ENCODE peak calls at places on chromosomes 16 and 17, in nine cellular contexts. B is Peyer's patch, V is heart left ventricle, K is psoas muscle, A is ascending aorta, P is OCI-LY7, S is heart right ventricle, R is AG04450, H is small intestine. X is an unnamed sample.

GRCh38 chr16:87333101-87333500 is 15.9 kb upstream of the C16orf95 start:
- DNase-seq in V (no peak), S (no peak), P (no peak), K (no peak), R (no peak), H (no peak), A (no peak), B (no peak), X (no peak)

GRCh38 chr16:52252680-52253079 is 294.3 kb downstream of the TOX3 start:
- DNase-seq in S (no peak), R (no peak), P (no peak), B (no peak), K (no peak), A (no peak), V (no peak), H (no peak), X (no peak)

GRCh38 chr16:27498916-27499658 is 50.6 kb downstream of the GTF3C1 start:
- DNase-seq in A (no peak), H (no peak), R (no peak), K (no peak), V (no peak), S (no peak), B (no peak), P (no peak), X (no peak)

GRCh38 chr16:52191533-52192134 is 355.3 kb downstream of the TOX3 start:
- DNase-seq in R (peak), A (no peak), P (peak), V (peak), S (peak), H (peak), B (peak), K (peak), X (peak)

GRCh38 chr17:64160378-64160777 is 30.4 kb upstream of the ERN1 start:
- DNase-seq in S (no peak), K (no peak), V (no peak), P (no peak), R (no peak), B (no peak), H (no peak), A (no peak), X (no peak)

GRCh38 chr17:16325964-16326363 is 27.3 kb downstream of the CENPV start:
- DNase-seq in V (no peak), H (no peak), S (no peak), R (no peak), P (no peak), A (no peak), K (no peak), B (no peak), X (no peak)

GRCh38 chr16:68319185-68319908 is 8.5 kb downstream of the PRMT7 start:
- DNase-seq in H (no peak), B (no peak), S (no peak), R (no peak), K (no peak), V (no peak), A (no peak), P (no peak), X (no peak)

GRCh38 chr17:27207073-27207511 is 86.8 kb upstream of the WSB1 start:
- DNase-seq in V (no peak), A (no peak), P (no peak), B (no peak), K (no peak), H (peak), R (peak), S (no peak), X (no peak)

GRCh38 chr17:51189628-51190027 is 23.4 kb downstream of the NME2 start:
- DNase-seq in R (no peak), A (no peak), V (no peak), K (no peak), S (no peak), P (no peak), B (no peak), H (peak), X (no peak)

GRCh38 chr16:46629331-46629843 is 8.2 kb upstream of the SHCBP1 start:
- DNase-seq in H (peak), S (no peak), P (no peak), V (no peak), K (peak), B (no peak), R (no peak), A (no peak), X (peak)

GRCh38 chr17:76137026-76137350 is 4.1 kb downstream of the FOXJ1 start:
- DNase-seq in K (no peak), R (no peak), B (no peak), H (no peak), P (no peak), A (peak), V (no peak), S (no peak), X (no peak)

GRCh38 chr17:78132086-78132676 is 1.6 kb downstream of the TMC8 start:
- DNase-seq in R (no peak), H (peak), A (no peak), K (no peak), S (no peak), P (peak), B (peak), V (no peak), X (no peak)

GRCh38 chr17:40516581-40517285 is 15.3 kb upstream of the TNS4 start:
- DNase-seq in V (no peak), A (peak), K (no peak), R (no peak), H (peak), P (peak), B (peak), S (no peak), X (peak)

GRCh38 chr16:4700380-4700996 is 7.1 kb downstream of the NUDT16L1 start:
- DNase-seq in B (peak), S (no peak), H (peak), V (no peak), P (no peak), K (no peak), R (no peak), A (no peak), X (no peak)

GRCh38 chr16:57416084-57416483 is 11.5 kb downstream of the CCL17 start:
- DNase-seq in R (no peak), H (no peak), A (no peak), K (no peak), V (no peak), S (no peak), B (peak), P (no peak), X (no peak)

GRCh38 chr16:57413301-57413730 is 8.7 kb downstream of the CCL17 start:
- DNase-seq in P (peak), K (no peak), H (no peak), R (no peak), A (no peak), V (no peak), B (peak), S (no peak), X (no peak)

GRCh38 chr16:57411362-57411976 is 6.9 kb downstream of the CCL17 start:
- DNase-seq in A (no peak), B (peak), V (no peak), R (no peak), K (no peak), H (no peak), P (no peak), S (no peak), X (no peak)

GRCh38 chr16:57412584-57412983 is 8.0 kb downstream of the CCL17 start:
- DNase-seq in P (no peak), B (no peak), R (no peak), K (no peak), V (no peak), H (no peak), S (no peak), A (no peak), X (no peak)

GRCh38 chr16:57413733-57414132 is 9.2 kb downstream of the CCL17 start:
- DNase-seq in P (no peak), V (no peak), K (no peak), A (no peak), B (no peak), S (no peak), H (no peak), R (no peak), X (no peak)
- H3K27ac ChIP-seq in P (peak), V (no peak), K (no peak), A (no peak), B (no peak), S (no peak), H (no peak), R (no peak), X (no peak)

DNA sequence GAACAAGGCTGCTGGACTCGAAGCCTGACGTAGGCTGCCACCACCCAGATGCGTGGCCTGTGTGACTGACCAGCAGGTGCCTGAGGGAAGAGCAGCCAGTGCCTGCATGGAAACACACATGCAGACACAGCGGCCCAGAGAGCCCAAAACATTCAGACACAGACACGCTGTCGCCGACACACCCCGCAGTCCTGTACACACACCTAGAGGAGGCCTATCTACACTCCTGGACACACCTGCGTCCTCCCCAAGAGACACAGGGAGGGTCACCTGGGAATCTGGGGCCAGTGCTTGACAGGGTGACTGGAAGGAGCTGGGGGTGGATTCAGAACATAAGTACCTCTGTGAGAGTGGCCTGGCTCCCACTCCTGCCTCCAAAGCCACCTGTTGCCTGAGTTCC is 6.1 kb upstream of the TSPOAP1 start:
- DNase-seq in R (no peak), K (no peak), B (no peak), S (no peak), H (no peak), V (no peak), A (no peak), P (no peak), X (no peak)
- H3K4me3 ChIP-seq in R (no peak), K (no peak), B (peak), S (no peak), H (no peak), V (no peak), A (no peak), P (peak), X (no peak)

GRCh38 chr17:38453951-38454421 is 25.7 kb downstream of the ARHGAP23 start:
- DNase-seq in B (no peak), H (no peak), P (no peak), K (peak), V (peak), R (no peak), S (peak), A (no peak), X (peak)

GRCh38 chr17:38450699-38451029 is 22.4 kb downstream of the ARHGAP23 start:
- DNase-seq in S (no peak), P (no peak), V (no peak), A (no peak), H (no peak), K (no peak), B (no peak), R (no peak), X (no peak)

GRCh38 chr17:38452719-38453118 is 24.5 kb downstream of the ARHGAP23 start:
- DNase-seq in K (no peak), A (no peak), V (no peak), P (no peak), H (no peak), S (no peak), B (no peak), R (no peak), X (no peak)

GRCh38 chr17:38451030-38451839 is 23.0 kb downstream of the ARHGAP23 start:
- DNase-seq in R (no peak), A (no peak), H (no peak), V (peak), P (no peak), K (no peak), B (no peak), S (peak), X (peak)

GRCh38 chr17:38451840-38452529 is 23.7 kb downstream of the ARHGAP23 start:
- DNase-seq in B (no peak), H (no peak), S (peak), A (no peak), P (no peak), K (no peak), R (peak), V (peak), X (peak)
- H3K27ac ChIP-seq in B (peak), H (no peak), S (peak), A (peak), P (no peak), K (peak), R (peak), V (peak), X (peak)

GRCh38 chr17:66260688-66261087 is 31.5 kb upstream of the APOH start:
- DNase-seq in S (no peak), R (no peak), K (no peak), H (no peak), P (no peak), B (no peak), V (no peak), A (no peak), X (no peak)

GRCh38 chr17:66260265-66260664 is 31.1 kb upstream of the APOH start:
- DNase-seq in K (no peak), A (no peak), B (no peak), R (no peak), P (no peak), H (no peak), V (no peak), S (no peak), X (no peak)

GRCh38 chr17:66250686-66251085 is 21.5 kb upstream of the APOH start:
- DNase-seq in V (no peak), R (no peak), H (no peak), B (no peak), K (no peak), P (no peak), A (no peak), S (no peak), X (no peak)

GRCh38 chr17:66255112-66255511 is 25.9 kb upstream of the APOH start:
- DNase-seq in B (peak), V (peak), S (peak), H (peak), K (no peak), A (no peak), P (peak), R (peak), X (peak)

GRCh38 chr17:66255527-66255971 is 26.3 kb upstream of the APOH start:
- DNase-seq in H (no peak), B (no peak), P (no peak), A (no peak), K (no peak), V (no peak), S (no peak), R (no peak), X (no peak)
- H3K4me3 ChIP-seq in H (no peak), B (no peak), P (no peak), A (no peak), K (no peak), V (no peak), S (no peak), R (no peak), X (no peak)

DNA sequence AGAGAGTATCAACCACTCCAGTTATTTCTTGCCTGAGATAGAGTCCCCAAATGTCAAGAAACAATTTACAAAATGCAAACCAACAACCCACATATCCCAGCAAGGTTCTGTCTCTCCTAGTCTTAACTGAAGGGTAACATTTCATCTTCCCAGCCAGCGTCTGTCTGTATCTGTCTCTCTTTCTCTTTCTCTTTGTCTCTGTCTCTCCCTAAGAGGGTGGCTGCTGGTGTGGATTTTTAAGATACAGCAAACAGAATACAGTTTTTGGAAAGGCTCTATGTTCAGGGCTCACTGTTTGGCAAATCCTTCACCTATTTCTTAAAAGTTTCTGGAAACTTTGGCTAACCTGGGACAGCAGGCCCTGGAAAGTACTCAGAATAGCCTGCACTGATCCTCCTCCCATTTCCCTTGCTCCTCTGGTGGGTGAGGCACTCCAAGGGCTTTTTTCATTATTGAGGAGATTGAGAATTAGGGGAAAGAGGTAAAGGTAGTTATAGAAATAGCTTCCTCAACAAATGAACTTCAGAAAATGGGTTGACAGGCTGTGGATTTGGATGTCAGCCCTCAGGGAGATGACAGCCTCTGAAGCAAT is 6.2 kb downstream of the HOXB4 start:
- DNase-seq in B (no peak), K (no peak), S (no peak), A (no peak), V (no peak), R (no peak), H (no peak), P (no peak), X (no peak)
- H3K27ac ChIP-seq in B (peak), K (peak), S (no peak), A (peak), V (no peak), R (peak), H (no peak), P (no peak), X (no peak)

DNA sequence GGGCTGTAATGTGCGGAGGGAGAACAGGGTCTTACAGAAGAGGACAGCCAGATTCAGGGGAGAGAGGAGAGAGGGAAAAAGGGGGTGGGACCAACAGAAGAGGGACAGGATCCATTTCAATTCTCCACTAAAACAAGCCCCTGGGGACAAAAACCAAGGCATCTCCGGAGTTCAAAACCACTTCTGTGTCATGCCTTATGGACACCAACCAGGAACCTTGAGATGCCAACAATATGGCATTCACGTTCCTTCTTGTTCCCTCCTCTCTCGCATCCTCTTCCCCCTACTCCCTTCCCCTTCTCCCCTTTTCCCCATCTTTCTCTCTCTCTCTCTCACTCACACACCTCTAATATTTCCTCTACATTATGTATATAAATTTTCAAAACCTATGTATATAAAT is 123.2 kb downstream of the SLC39A11 start:
- DNase-seq in R (no peak), S (no peak), V (no peak), A (no peak), H (no peak), B (no peak), P (no peak), K (no peak), X (no peak)
- H3K4me3 ChIP-seq in R (no peak), S (no peak), V (no peak), A (no peak), H (no peak), B (no peak), P (no peak), K (no peak), X (no peak)

GRCh38 chr17:3513305-3514035 is 37.7 kb downstream of the ASPA start:
- DNase-seq in H (no peak), B (no peak), R (no peak), V (no peak), A (no peak), P (no peak), S (no peak), K (no peak), X (no peak)
- H3K27ac ChIP-seq in H (no peak), B (peak), R (no peak), V (peak), A (peak), P (no peak), S (peak), K (peak), X (no peak)

X was measured in SJSA1.